ENCODE peak calls at places on chromosome 6, in six cellular contexts. One of them, this sample, is unnamed.

GRCh38 chr6:22880686-22881433 is 311.5 kb downstream of the HDGFL1 start:
- DNase-seq in AG04450: peak
- DNase-seq in CD4-positive, alpha-beta T cell: no peak
- DNase-seq in osteocyte: no peak
- DNase-seq in Calu3: peak
- DNase-seq in neural crest cell: no peak
- DNase-seq in this sample: no peak

GRCh38 chr6:170024940-170025339 is 265.9 kb downstream of the DLL1 start:
- DNase-seq in AG04450: peak
- DNase-seq in CD4-positive, alpha-beta T cell: no peak
- DNase-seq in osteocyte: no peak
- DNase-seq in Calu3: no peak
- DNase-seq in neural crest cell: no peak
- DNase-seq in this sample: no peak

GRCh38 chr6:139375239-139376053 is 998 bp upstream of the CITED2 start:
- DNase-seq in AG04450: peak
- DNase-seq in CD4-positive, alpha-beta T cell: peak
- DNase-seq in osteocyte: peak
- DNase-seq in Calu3: peak
- DNase-seq in neural crest cell: peak
- DNase-seq in this sample: peak

GRCh38 chr6:11585426-11586016 is 48.0 kb downstream of the TMEM170B start:
- DNase-seq in AG04450: peak
- DNase-seq in CD4-positive, alpha-beta T cell: no peak
- DNase-seq in osteocyte: no peak
- DNase-seq in Calu3: no peak
- DNase-seq in neural crest cell: no peak
- DNase-seq in this sample: no peak

GRCh38 chr6:137921823-137922222 is 54.8 kb downstream of the TNFAIP3 start:
- DNase-seq in AG04450: no peak
- DNase-seq in CD4-positive, alpha-beta T cell: no peak
- DNase-seq in osteocyte: no peak
- DNase-seq in Calu3: no peak
- DNase-seq in neural crest cell: no peak
- DNase-seq in this sample: no peak

GRCh38 chr6:51619042-51619799 is 468.2 kb downstream of the PKHD1 start:
- DNase-seq in AG04450: no peak
- DNase-seq in CD4-positive, alpha-beta T cell: no peak
- DNase-seq in osteocyte: no peak
- DNase-seq in Calu3: peak
- DNase-seq in neural crest cell: no peak
- DNase-seq in this sample: no peak

GRCh38 chr6:158158748-158159147 is 9.3 kb downstream of the SERAC1 start:
- DNase-seq in AG04450: no peak
- DNase-seq in CD4-positive, alpha-beta T cell: no peak
- DNase-seq in osteocyte: no peak
- DNase-seq in Calu3: no peak
- DNase-seq in neural crest cell: no peak
- DNase-seq in this sample: no peak

GRCh38 chr6:78910611-78911134 is 43.3 kb downstream of the IRAK1BP1 start:
- DNase-seq in AG04450: no peak
- DNase-seq in CD4-positive, alpha-beta T cell: no peak
- DNase-seq in osteocyte: no peak
- DNase-seq in Calu3: peak
- DNase-seq in neural crest cell: peak
- DNase-seq in this sample: no peak

GRCh38 chr6:43334466-43335095 is 26.0 kb upstream of the CRIP3 start:
- DNase-seq in AG04450: peak
- DNase-seq in CD4-positive, alpha-beta T cell: no peak
- DNase-seq in osteocyte: no peak
- DNase-seq in Calu3: peak
- DNase-seq in neural crest cell: no peak
- DNase-seq in this sample: no peak

GRCh38 chr6:109239192-109239917 is 142.9 kb downstream of the CD164 start:
- DNase-seq in AG04450: no peak
- DNase-seq in CD4-positive, alpha-beta T cell: no peak
- DNase-seq in osteocyte: no peak
- DNase-seq in Calu3: no peak
- DNase-seq in neural crest cell: no peak
- DNase-seq in this sample: no peak

GRCh38 chr6:99605074-99605726 is 1.4 kb upstream of the PRDM13 start:
- DNase-seq in AG04450: no peak
- DNase-seq in CD4-positive, alpha-beta T cell: no peak
- DNase-seq in osteocyte: no peak
- DNase-seq in Calu3: no peak
- DNase-seq in neural crest cell: no peak
- DNase-seq in this sample: no peak

GRCh38 chr6:69349776-69350175 is 447.0 kb downstream of the LMBRD1 start:
- DNase-seq in AG04450: no peak
- DNase-seq in CD4-positive, alpha-beta T cell: no peak
- DNase-seq in osteocyte: no peak
- DNase-seq in Calu3: no peak
- DNase-seq in neural crest cell: no peak
- DNase-seq in this sample: no peak

GRCh38 chr6:119078449-119079287 is at the start of gene FAM184A:
- DNase-seq in AG04450: no peak
- DNase-seq in CD4-positive, alpha-beta T cell: peak
- DNase-seq in osteocyte: peak
- DNase-seq in Calu3: peak
- DNase-seq in neural crest cell: peak
- DNase-seq in this sample: peak

GRCh38 chr6:16064687-16065086 is 64.2 kb upstream of the MYLIP start:
- DNase-seq in AG04450: no peak
- DNase-seq in CD4-positive, alpha-beta T cell: no peak
- DNase-seq in osteocyte: no peak
- DNase-seq in Calu3: no peak
- DNase-seq in neural crest cell: no peak
- DNase-seq in this sample: no peak

GRCh38 chr6:136149311-136149710 is 100.8 kb downstream of the MTFR2 start:
- DNase-seq in AG04450: no peak
- DNase-seq in CD4-positive, alpha-beta T cell: no peak
- DNase-seq in osteocyte: no peak
- DNase-seq in Calu3: no peak
- DNase-seq in neural crest cell: no peak
- DNase-seq in this sample: no peak

GRCh38 chr6:10465633-10466499 is 51.0 kb upstream of the TFAP2A start:
- DNase-seq in AG04450: no peak
- DNase-seq in CD4-positive, alpha-beta T cell: no peak
- DNase-seq in osteocyte: no peak
- DNase-seq in Calu3: peak
- DNase-seq in neural crest cell: peak
- DNase-seq in this sample: no peak

GRCh38 chr6:45915776-45916348 is 99.8 kb downstream of the CLIC5 start:
- DNase-seq in AG04450: no peak
- DNase-seq in CD4-positive, alpha-beta T cell: no peak
- DNase-seq in osteocyte: peak
- DNase-seq in Calu3: no peak
- DNase-seq in neural crest cell: no peak
- DNase-seq in this sample: no peak

GRCh38 chr6:159404296-159404695 is 235.1 kb downstream of the FNDC1 start:
- DNase-seq in AG04450: no peak
- DNase-seq in CD4-positive, alpha-beta T cell: no peak
- DNase-seq in osteocyte: no peak
- DNase-seq in Calu3: no peak
- DNase-seq in neural crest cell: no peak
- DNase-seq in this sample: no peak

GRCh38 chr6:146887447-146888077 is 288.8 kb downstream of the ADGB start:
- DNase-seq in AG04450: no peak
- DNase-seq in CD4-positive, alpha-beta T cell: no peak
- DNase-seq in osteocyte: no peak
- DNase-seq in Calu3: no peak
- DNase-seq in neural crest cell: no peak
- DNase-seq in this sample: no peak

GRCh38 chr6:19052219-19052618 is 665.1 kb downstream of the RNF144B start:
- DNase-seq in AG04450: no peak
- DNase-seq in CD4-positive, alpha-beta T cell: no peak
- DNase-seq in osteocyte: no peak
- DNase-seq in Calu3: no peak
- DNase-seq in neural crest cell: no peak
- DNase-seq in this sample: no peak

GRCh38 chr6:45663181-45664180 is 285.7 kb upstream of the SUPT3H start:
- DNase-seq in AG04450: no peak
- DNase-seq in CD4-positive, alpha-beta T cell: peak
- DNase-seq in osteocyte: peak
- DNase-seq in Calu3: no peak
- DNase-seq in neural crest cell: peak
- DNase-seq in this sample: no peak

GRCh38 chr6:4914412-4915159 is 89.3 kb downstream of the RPP40 start:
- DNase-seq in AG04450: peak
- DNase-seq in CD4-positive, alpha-beta T cell: no peak
- DNase-seq in osteocyte: no peak
- DNase-seq in Calu3: no peak
- DNase-seq in neural crest cell: no peak
- DNase-seq in this sample: no peak

GRCh38 chr6:79672631-79673065 is 41.5 kb downstream of the SH3BGRL2 start:
- DNase-seq in AG04450: no peak
- DNase-seq in CD4-positive, alpha-beta T cell: no peak
- DNase-seq in osteocyte: no peak
- DNase-seq in Calu3: peak
- DNase-seq in neural crest cell: no peak
- DNase-seq in this sample: no peak

GRCh38 chr6:13526718-13527668 is 39.6 kb upstream of the GFOD1 start:
- DNase-seq in AG04450: no peak
- DNase-seq in CD4-positive, alpha-beta T cell: peak
- DNase-seq in osteocyte: no peak
- DNase-seq in Calu3: no peak
- DNase-seq in neural crest cell: no peak
- DNase-seq in this sample: no peak

GRCh38 chr6:13522639-13523038 is 35.2 kb upstream of the GFOD1 start:
- DNase-seq in AG04450: no peak
- DNase-seq in CD4-positive, alpha-beta T cell: no peak
- DNase-seq in osteocyte: no peak
- DNase-seq in Calu3: no peak
- DNase-seq in neural crest cell: no peak
- DNase-seq in this sample: no peak

GRCh38 chr6:13523826-13524622 is 36.6 kb upstream of the GFOD1 start:
- DNase-seq in AG04450: no peak
- DNase-seq in CD4-positive, alpha-beta T cell: no peak
- DNase-seq in osteocyte: no peak
- DNase-seq in Calu3: no peak
- DNase-seq in neural crest cell: no peak
- DNase-seq in this sample: no peak

GRCh38 chr6:13526339-13526717 is 38.9 kb upstream of the GFOD1 start:
- DNase-seq in AG04450: no peak
- DNase-seq in CD4-positive, alpha-beta T cell: no peak
- DNase-seq in osteocyte: no peak
- DNase-seq in Calu3: no peak
- DNase-seq in neural crest cell: no peak
- DNase-seq in this sample: no peak

DNA sequence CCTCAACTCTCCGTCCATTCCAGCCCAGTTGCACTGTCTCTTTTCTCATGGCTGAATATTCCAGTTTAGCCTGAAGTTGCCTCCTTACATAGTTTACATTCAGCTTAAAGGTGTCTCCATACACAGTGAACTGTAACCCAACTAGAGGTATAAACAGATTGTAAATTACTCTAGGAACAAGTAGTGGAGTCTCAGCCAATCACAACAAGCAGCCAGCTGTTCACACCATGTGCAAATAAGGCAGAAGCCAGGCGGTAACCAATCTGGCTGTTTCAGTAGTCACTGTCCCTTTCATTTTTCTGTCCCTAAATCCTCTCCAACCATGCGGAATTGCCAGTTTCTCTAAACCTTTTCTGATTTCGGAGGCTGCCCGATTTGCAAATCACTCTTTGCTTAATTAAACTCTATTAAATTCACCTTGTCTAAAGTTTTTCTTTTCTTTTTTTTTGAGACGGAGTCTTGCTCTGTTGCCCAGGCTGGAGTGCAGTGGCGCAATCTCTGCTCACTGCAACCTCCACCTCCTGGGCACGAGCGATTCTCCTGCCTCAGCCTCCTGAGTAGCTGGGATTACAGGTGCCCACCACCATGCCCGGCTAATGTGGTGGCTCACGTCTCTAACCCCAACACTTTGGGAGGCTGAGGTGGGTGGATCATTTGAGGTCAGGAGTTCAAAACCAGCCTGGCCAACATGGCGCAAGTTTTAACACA is 37.6 kb upstream of the GFOD1 start:
- DNase-seq in AG04450: no peak
- DNase-seq in CD4-positive, alpha-beta T cell: no peak
- DNase-seq in osteocyte: no peak
- DNase-seq in Calu3: no peak
- DNase-seq in neural crest cell: no peak
- DNase-seq in this sample: no peak
- TF ChIP-seq CTCF in AG04450: no peak
- TF ChIP-seq CTCF in CD4-positive, alpha-beta T cell: no peak
- TF ChIP-seq CTCF in osteocyte: no peak
- TF ChIP-seq CTCF in Calu3: no peak
- TF ChIP-seq CTCF in neural crest cell: no peak
- TF ChIP-seq CTCF in this sample: no peak

GRCh38 chr6:96301781-96302180 is 219.8 kb upstream of the UFL1 start:
- DNase-seq in AG04450: no peak
- DNase-seq in CD4-positive, alpha-beta T cell: no peak
- DNase-seq in osteocyte: no peak
- DNase-seq in Calu3: peak
- DNase-seq in neural crest cell: no peak
- DNase-seq in this sample: no peak
- TF ChIP-seq CTCF in AG04450: no peak
- TF ChIP-seq CTCF in CD4-positive, alpha-beta T cell: no peak
- TF ChIP-seq CTCF in osteocyte: no peak
- TF ChIP-seq CTCF in Calu3: no peak
- TF ChIP-seq CTCF in neural crest cell: no peak
- TF ChIP-seq CTCF in this sample: no peak

DNA sequence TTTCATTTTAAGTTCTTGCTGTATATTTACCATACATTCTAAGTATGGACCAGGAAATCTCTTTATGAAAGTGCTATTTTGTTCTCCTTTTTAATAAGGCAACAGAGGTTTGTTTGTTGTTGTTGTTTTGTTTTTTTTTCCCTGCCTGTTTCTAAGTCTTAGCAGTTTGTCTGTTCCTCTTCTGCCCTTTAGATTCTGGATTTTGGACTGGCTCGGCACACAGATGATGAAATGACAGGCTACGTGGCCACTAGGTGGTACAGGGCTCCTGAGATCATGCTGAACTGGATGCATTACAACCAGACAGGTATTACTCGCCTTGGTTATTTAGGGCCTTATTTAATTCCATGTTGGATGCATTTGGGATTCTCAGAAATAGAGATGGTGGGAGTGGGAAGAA is 48.0 kb downstream of the MAPK14 start:
- DNase-seq in AG04450: no peak
- DNase-seq in CD4-positive, alpha-beta T cell: peak
- DNase-seq in osteocyte: no peak
- DNase-seq in Calu3: peak
- DNase-seq in neural crest cell: no peak
- DNase-seq in this sample: no peak
- TF ChIP-seq CTCF in AG04450: no peak
- TF ChIP-seq CTCF in CD4-positive, alpha-beta T cell: peak
- TF ChIP-seq CTCF in osteocyte: no peak
- TF ChIP-seq CTCF in Calu3: peak
- TF ChIP-seq CTCF in neural crest cell: peak
- TF ChIP-seq CTCF in this sample: no peak

DNA sequence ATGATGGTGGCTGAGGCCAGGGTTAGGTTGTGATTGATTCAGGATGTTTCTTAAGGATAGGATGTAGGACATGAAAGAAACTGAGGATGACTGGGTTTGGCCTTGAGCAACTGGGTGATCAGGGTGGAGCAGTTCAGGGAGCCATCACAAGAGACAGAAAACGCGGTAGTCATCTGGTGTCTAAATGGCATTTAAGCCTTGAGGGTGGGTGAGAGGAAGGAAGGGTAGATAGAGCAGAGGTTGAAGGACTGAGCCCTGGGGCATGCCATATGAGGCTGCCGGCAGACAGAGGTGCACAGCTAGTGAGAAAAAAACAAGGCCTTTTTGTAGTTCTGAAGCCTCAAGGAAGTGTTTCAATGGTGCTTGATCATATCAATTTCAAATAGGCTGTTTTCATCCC is 1.9 kb downstream of the POU5F1 start:
- DNase-seq in AG04450: no peak
- DNase-seq in CD4-positive, alpha-beta T cell: no peak
- DNase-seq in osteocyte: no peak
- DNase-seq in Calu3: no peak
- DNase-seq in neural crest cell: no peak
- DNase-seq in this sample: no peak
- TF ChIP-seq CTCF in AG04450: no peak
- TF ChIP-seq CTCF in CD4-positive, alpha-beta T cell: no peak
- TF ChIP-seq CTCF in osteocyte: no peak
- TF ChIP-seq CTCF in Calu3: no peak
- TF ChIP-seq CTCF in neural crest cell: no peak
- TF ChIP-seq CTCF in this sample: no peak